ENCODE peak calls at places on chromosomes 6 and 20, in six cellular contexts. B is Karpas-422, L is Peyer's patch, V is aorta, J is SJSA1, K is tibial nerve. T is an unnamed sample.

GRCh38 chr6:89853068-89853467 is 23.4 kb downstream of the CASP8AP2 start:
- DNase-seq in J (peak; percentile 64), V (no peak), L (no peak), B (no peak), K (no peak), T (no peak)

GRCh38 chr20:57020364-57020763 is 246.1 kb downstream of the BMP7 start:
- DNase-seq in K (no peak), J (no peak), V (no peak), B (no peak), L (no peak), T (peak; percentile 73)

GRCh38 chr20:44304383-44304782 is 6.6 kb downstream of the FITM2 start:
- DNase-seq in J (no peak), B (no peak), K (no peak), L (no peak), V (no peak), T (no peak)

GRCh38 chr20:1312308-1312707 is 16.6 kb downstream of the SDCBP2 start:
- DNase-seq in B (no peak), K (no peak), V (peak; percentile 71), J (no peak), L (no peak), T (no peak)

GRCh38 chr20:49028684-49029083 is 17.4 kb upstream of the CSE1L start:
- DNase-seq in V (no peak), J (no peak), L (no peak), B (peak; percentile 51), K (no peak), T (no peak)

GRCh38 chr6:81487489-81487888 is 265.0 kb downstream of the TENT5A start:
- DNase-seq in L (no peak), B (no peak), K (peak; percentile 38), V (peak; percentile 75), J (no peak), T (no peak)

GRCh38 chr6:152922706-152923105 is 60.1 kb downstream of the FBXO5 start:
- DNase-seq in K (no peak), J (no peak), L (no peak), B (no peak), V (no peak), T (no peak)

GRCh38 chr6:26272171-26272631 is 92.8 kb upstream of the BTN3A2 start:
- DNase-seq in K (no peak), V (peak; percentile 85), J (no peak), L (peak; percentile 66), B (no peak), T (no peak)

GRCh38 chr6:53417141-53417540 is 68.4 kb upstream of the ELOVL5 start:
- DNase-seq in J (no peak), L (no peak), B (no peak), K (no peak), V (no peak), T (no peak)

GRCh38 chr6:89411269-89412070 is 603 bp downstream of the RRAGD start:
- DNase-seq in V (peak; percentile 84), K (no peak), J (no peak), B (no peak), L (no peak), T (no peak)

GRCh38 chr6:163925839-163926238 is 511.3 kb downstream of the QKI start:
- DNase-seq in K (no peak), L (no peak), J (no peak), B (no peak), V (no peak), T (no peak)

GRCh38 chr6:84618046-84618752 is 146.2 kb downstream of the TBX18 start:
- DNase-seq in K (no peak), V (no peak), L (no peak), B (no peak), J (peak; percentile 83), T (no peak)

GRCh38 chr6:67593247-67593646 is 1041.8 kb upstream of the ADGRB3 start:
- DNase-seq in B (no peak), V (no peak), J (no peak), K (no peak), L (no peak), T (no peak)

DNA sequence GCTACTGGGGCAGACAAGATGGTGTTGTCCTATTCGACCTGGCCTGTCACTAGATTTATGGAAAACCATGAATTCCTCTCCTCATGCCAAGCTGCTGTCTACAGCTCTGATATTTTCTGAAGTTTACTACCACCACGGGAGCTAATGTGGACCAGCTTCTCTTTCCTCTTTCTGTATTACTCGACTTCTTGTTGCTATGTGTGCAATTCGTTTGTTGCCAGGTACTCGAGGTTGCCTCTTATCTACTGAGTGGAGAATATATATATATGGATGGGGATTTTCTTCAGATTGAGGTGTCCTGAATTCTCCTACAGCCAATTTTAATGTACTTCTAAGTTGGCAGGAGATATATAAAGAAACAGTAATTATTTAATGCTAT is 34.7 kb downstream of the MAN1A1 start:
- DNase-seq in L (no peak), K (no peak), B (no peak), J (no peak), V (no peak), T (no peak)
- H3K4me3 ChIP-seq in L (no peak overlapping the region), K (no peak overlapping the region), B (no peak overlapping the region), J (no peak overlapping the region), V (no peak overlapping the region), T (no peak overlapping the region)

DNA sequence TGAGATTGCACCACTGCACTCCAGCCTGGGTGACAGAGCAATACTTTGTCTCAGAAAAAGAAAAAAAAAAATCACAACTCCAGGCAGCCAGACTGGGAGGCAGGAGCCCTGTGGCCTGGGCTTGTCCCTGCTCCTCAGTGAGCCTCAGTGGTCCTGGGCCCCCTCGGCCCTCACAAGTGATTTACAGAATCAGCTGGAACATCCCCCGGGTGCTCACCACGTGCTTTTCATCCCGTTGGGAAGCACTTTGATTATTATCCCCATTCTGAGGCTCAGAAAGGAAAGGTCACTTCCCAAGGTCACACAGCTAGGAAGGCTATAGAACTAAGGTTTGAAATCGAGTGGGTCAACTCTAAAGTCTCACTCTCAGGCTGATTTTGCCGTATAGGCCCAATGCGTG is 43.1 kb upstream of the TLDC2 start:
- DNase-seq in L (no peak), K (no peak), V (no peak), J (no peak), B (no peak), T (no peak)
- H3K27ac ChIP-seq in L (peak overlapping the region; percentile 56), K (peak overlapping the region; percentile 83), V (peak overlapping the region; percentile 62), J (peak overlapping the region; percentile 35), B (peak overlapping the region; percentile 19), T (no peak overlapping the region)

GRCh38 chr20:58418949-58419748 is 30.1 kb downstream of the VAPB start:
- DNase-seq in L (no peak), V (no peak), J (no peak), B (no peak), K (no peak), T (no peak)
- H3K4me1 ChIP-seq in L (no peaks in the 10 kb centered on the region), V (no peaks in the 10 kb centered on the region), J (peaks cover 12% of the 10 kb centered on the region), B (peaks cover 17% of the 10 kb centered on the region), K (peaks cover 25% of the 10 kb centered on the region), T (peaks cover 17% of the 10 kb centered on the region)

DNA sequence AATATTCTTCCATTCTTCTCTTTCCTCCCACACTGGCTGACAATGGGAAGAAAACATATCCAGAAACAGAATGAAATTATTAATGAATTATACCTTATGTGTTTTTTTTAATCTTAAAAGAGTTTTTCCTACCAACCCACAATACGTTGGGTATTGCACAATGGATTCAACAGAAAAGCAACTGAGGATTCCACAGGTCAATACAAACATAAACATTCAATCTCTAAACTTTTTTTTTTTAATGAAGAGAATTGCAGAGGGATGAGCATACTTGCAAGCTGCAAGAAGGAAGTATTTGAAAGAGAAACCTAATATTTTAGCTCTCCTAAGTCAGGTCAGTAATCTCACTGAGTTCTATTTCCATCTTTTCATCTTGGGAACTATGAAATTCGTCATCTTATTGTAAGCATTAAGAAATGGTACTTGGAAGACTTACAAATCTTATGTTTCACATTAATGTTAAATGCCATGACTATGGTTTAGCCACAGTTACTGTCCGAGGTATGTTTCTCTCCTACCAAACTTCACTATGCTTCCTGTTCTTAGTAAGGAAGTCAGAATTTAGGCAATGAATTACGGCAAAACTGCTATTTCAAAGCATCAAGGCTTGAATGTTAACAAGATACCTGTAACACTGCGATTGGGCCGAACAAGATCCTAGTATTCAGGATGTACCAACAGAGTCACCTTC is 100.8 kb downstream of the HIVEP2 start:
- DNase-seq in B (no peak), J (no peak), L (no peak), V (no peak), K (no peak), T (no peak)
- H3K4me3 ChIP-seq in B (no peak overlapping the region), J (no peak overlapping the region), L (peak overlapping the region; percentile 16), V (no peak overlapping the region), K (no peak overlapping the region), T (no peak overlapping the region)

T was measured in RWPE2.